ENCODE peak calls at places on chromosomes 1 and 21, in seven cellular contexts. B is Panc1, E is cardiac muscle cell, Q is fibroblast of lung, C is GM12865, L is AG09319, D is uterus. K is an unnamed sample.

GRCh38 chr1:1066403-1067283 is 7.5 kb downstream of the RNF223 start:
- DNase-seq in L (no peak), B (no peak), D (no peak), E (no peak), C (no peak), Q (no peak), K (no peak)

GRCh38 chr1:225572422-225572821 is 80.5 kb downstream of the ENAH start:
- DNase-seq in Q (peak), L (no peak), D (no peak), C (no peak), B (no peak), E (no peak), K (no peak)

GRCh38 chr1:108828074-108828961 is 28.6 kb downstream of the AKNAD1 start:
- DNase-seq in B (peak), C (peak), D (peak), E (peak), L (no peak), Q (peak), K (peak)

GRCh38 chr1:201715801-201716741 is 112.9 kb upstream of the IPO9 start:
- DNase-seq in L (no peak), B (no peak), E (no peak), C (no peak), D (no peak), Q (no peak), K (peak)

GRCh38 chr1:5370321-5370720 is 621.9 kb downstream of the NPHP4 start:
- DNase-seq in C (no peak), E (no peak), B (no peak), D (no peak), Q (no peak), L (no peak), K (no peak)

GRCh38 chr1:89723863-89724262 is 90.9 kb downstream of the LRRC8C start:
- DNase-seq in C (no peak), E (no peak), L (no peak), B (no peak), D (peak), Q (peak), K (no peak)

GRCh38 chr1:202105571-202106339 is 17.0 kb upstream of the GPR37L1 start:
- DNase-seq in L (no peak), B (no peak), E (peak), C (no peak), D (no peak), Q (peak), K (no peak)

GRCh38 chr1:145707183-145707867 is at the start of gene PDZK1:
- DNase-seq in B (no peak), C (no peak), E (no peak), D (no peak), L (no peak), Q (no peak), K (no peak)

GRCh38 chr1:15029786-15030185 is 123.8 kb upstream of the TMEM51 start:
- DNase-seq in Q (no peak), B (no peak), E (no peak), L (no peak), D (no peak), C (no peak), K (no peak)

GRCh38 chr1:183841550-183841949 is 36.6 kb downstream of the RGL1 start:
- DNase-seq in B (no peak), E (no peak), C (peak), L (no peak), D (no peak), Q (no peak), K (peak)

GRCh38 chr1:19892628-19893168 is 10.5 kb downstream of the OTUD3 start:
- DNase-seq in B (no peak), C (no peak), L (no peak), D (no peak), E (no peak), Q (peak), K (no peak)

GRCh38 chr1:99173282-99173681 is 91.0 kb upstream of the PLPPR4 start:
- DNase-seq in C (no peak), D (no peak), Q (no peak), E (no peak), L (no peak), B (no peak), K (no peak)

GRCh38 chr1:153498746-153499145 is 37.0 kb downstream of the S100A6 start:
- DNase-seq in Q (peak), C (no peak), L (no peak), E (no peak), D (no peak), B (no peak), K (no peak)

GRCh38 chr1:205456868-205457724 is 1.3 kb upstream of the BLACAT1 start:
- DNase-seq in C (no peak), E (peak), L (no peak), B (no peak), Q (no peak), D (no peak), K (no peak)

GRCh38 chr1:103074224-103074623 is 34.1 kb downstream of the COL11A1 start:
- DNase-seq in D (no peak), L (no peak), Q (no peak), E (no peak), B (no peak), C (no peak), K (no peak)

GRCh38 chr1:2099871-2100774 is 49.9 kb downstream of the PRKCZ start:
- DNase-seq in Q (no peak), D (no peak), E (no peak), C (no peak), L (no peak), B (no peak), K (no peak)

GRCh38 chr21:28521932-28522826 is 470.5 kb downstream of the LTN1 start:
- DNase-seq in C (peak), B (no peak), Q (peak), E (peak), D (peak), L (peak), K (no peak)

GRCh38 chr1:203464226-203464625 is 11.4 kb upstream of the PRELP start:
- DNase-seq in B (no peak), C (no peak), D (peak), L (no peak), Q (no peak), E (no peak), K (no peak)

GRCh38 chr1:68481041-68481440 is 15.8 kb downstream of the DEPDC1 start:
- DNase-seq in B (no peak), Q (peak), E (no peak), L (no peak), C (no peak), D (no peak), K (no peak)

GRCh38 chr1:192805832-192806323 is 3.0 kb upstream of the RGS2 start:
- DNase-seq in C (peak), L (peak), E (no peak), Q (peak), B (peak), D (no peak), K (peak)

GRCh38 chr1:35885961-35886558 is 3.1 kb downstream of the AGO1 start:
- DNase-seq in B (no peak), L (no peak), Q (no peak), E (peak), D (no peak), C (no peak), K (no peak)

GRCh38 chr1:208278638-208279037 is 34.5 kb upstream of the PLXNA2 start:
- DNase-seq in E (no peak), B (no peak), C (no peak), D (no peak), Q (no peak), L (no peak), K (no peak)

GRCh38 chr1:43705982-43706597 is 1.2 kb upstream of the ST3GAL3 start:
- DNase-seq in C (peak), Q (no peak), E (no peak), B (no peak), L (no peak), D (no peak), K (no peak)

GRCh38 chr21:44636209-44637017 is 743 bp upstream of the KRTAP10-10 start:
- DNase-seq in L (no peak), C (no peak), B (no peak), Q (no peak), E (no peak), D (no peak), K (no peak)

GRCh38 chr21:44006656-44007055 is 5.5 kb upstream of the TRAPPC10 start:
- DNase-seq in L (no peak), E (no peak), B (no peak), Q (no peak), D (peak), C (no peak), K (no peak)

GRCh38 chr1:209860293-209860881 is 32.6 kb downstream of the UTP25 start:
- DNase-seq in E (peak), B (no peak), D (peak), C (peak), Q (peak), L (peak), K (peak)

GRCh38 chr1:33300673-33301072 is 20.2 kb downstream of the A3GALT2 start:
- DNase-seq in B (no peak), Q (peak), C (no peak), L (peak), E (no peak), D (peak), K (no peak)

GRCh38 chr1:92884195-92884594 is 52.4 kb downstream of the RPL5 start:
- DNase-seq in C (no peak), D (no peak), Q (no peak), L (no peak), B (no peak), E (no peak), K (no peak)

GRCh38 chr1:78483903-78484302 is 6.9 kb upstream of the PTGFR start:
- DNase-seq in Q (peak), B (no peak), L (no peak), E (no peak), C (no peak), D (no peak), K (no peak)

DNA sequence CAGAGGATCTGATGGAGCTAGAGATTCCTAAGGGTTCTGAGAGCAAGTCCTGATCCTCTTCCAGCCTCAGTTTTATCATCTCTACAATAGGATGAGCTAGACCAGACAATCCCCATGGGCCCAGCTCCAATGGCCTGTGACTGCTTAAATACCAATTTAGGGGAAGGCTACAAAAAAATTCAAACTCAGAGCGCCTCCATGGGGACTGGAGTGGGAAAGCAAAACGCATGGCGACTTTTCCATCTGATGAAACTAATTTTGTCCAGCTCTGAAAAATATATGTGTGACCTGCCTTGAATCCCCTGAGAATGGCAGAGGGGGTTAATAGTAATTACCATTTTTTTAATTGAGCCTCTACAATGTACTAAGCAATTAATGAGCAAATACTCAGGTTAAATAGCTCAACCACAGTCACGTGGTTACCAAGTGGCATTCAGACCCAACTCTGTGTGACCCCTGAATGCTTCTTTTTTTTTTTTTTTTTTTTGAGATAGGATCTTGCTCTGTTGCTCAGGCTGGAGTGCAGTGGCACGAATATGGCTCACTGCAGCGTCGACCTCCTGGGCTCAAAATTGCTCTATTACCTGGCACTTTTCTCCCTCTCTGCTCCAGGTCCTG is 8.4 kb downstream of the EXTL1 start:
- DNase-seq in C (no peak), B (no peak), L (no peak), Q (peak), E (no peak), D (no peak), K (no peak)
- TF ChIP-seq CTCF in C (no peak), B (no peak), L (no peak), Q (no peak), E (no peak), D (no peak), K (no peak)

DNA sequence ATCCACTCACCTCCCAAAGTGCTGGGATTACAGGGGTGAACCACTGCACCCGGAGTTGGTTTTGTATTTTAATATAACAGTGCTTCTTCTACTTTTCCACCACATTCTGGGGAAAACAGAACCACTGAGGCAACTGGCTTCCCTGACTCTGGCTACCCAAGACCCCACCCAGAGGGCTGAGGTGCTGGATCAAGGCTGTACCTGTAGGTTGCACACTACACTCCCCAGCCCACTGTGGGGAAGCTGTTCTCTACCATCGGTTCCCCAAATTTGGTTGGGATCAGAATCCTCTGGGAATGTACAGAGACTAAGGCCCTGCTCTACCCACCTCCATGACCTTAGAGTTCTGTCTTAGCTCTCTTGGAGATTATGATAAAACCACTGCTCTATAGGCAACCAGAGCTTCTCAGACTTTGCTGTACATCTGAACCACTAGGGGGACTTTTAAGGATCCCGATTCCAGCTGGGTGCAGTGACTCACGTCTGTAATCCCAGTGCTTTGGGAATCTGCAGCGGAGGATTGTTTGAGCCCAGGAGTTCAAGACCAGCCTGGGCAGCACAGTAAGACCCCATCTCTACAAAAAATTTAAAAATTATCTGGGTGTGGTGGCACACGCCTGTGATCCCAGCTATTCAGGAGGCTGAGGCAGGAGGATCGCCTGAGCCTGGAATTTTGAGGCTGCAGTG is 51.6 kb downstream of the GNG4 start:
- DNase-seq in B (no peak), L (no peak), E (peak), D (no peak), C (no peak), Q (peak), K (no peak)
- TF ChIP-seq CTCF in B (peak), L (peak), E (peak), D (no peak), C (peak), Q (peak), K (no peak)

DNA sequence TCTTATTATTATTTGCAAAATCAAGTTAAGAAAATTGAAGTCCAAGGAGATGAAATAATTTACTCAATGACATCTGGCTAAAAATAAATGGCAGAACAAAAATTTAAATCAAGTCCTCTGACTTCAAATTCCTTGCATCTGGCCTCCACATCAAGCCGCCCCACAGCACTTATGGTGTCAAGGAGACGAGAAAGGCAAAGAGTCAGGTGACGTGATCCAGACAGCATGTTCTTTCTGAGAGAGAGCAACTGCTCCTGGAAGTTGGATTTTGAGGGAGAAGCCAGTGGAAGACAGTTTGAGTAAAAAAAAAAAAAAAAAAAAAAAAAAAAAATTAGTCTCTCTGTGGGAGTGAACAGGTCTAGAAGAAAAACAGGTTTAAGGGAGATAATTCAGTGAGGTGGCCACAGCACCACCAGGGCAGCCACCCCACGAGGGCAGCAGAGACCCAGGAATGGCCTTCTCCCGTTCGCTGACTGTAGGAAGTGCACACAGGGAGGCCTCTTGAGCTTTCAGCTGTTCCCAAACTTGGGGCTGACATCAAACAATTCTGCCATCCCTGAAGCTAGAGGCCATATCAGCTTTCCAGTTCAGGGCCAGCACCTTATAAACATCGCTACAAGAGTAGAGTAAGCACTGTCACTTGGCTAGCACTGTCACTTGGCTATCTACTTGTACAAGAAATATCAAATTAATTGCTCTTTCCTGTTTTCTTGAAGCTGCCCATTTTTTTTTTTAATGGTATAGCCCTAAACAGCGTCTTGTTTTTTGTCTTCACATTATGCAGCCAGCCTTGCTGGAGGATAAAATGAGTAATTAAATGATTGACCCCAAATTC is 7.8 kb downstream of the C1orf162 start:
- DNase-seq in Q (peak), D (peak), E (peak), L (peak), C (peak), B (peak), K (peak)
- TF ChIP-seq CTCF in Q (peak), D (peak), E (peak), L (peak), C (peak), B (peak), K (peak)

GRCh38 chr1:226649780-226650179 is 89.3 kb downstream of the ITPKB start:
- DNase-seq in C (peak), Q (peak), B (no peak), E (peak), D (no peak), L (no peak), K (no peak)
- TF ChIP-seq CTCF in C (peak), Q (peak), B (no peak), E (peak), D (peak), L (peak), K (no peak)

GRCh38 chr1:37509181-37509580 is 5.4 kb downstream of the MEAF6 start:
- DNase-seq in E (no peak), D (no peak), L (no peak), B (no peak), C (peak), Q (no peak), K (no peak)
- TF ChIP-seq CTCF in E (no peak), D (no peak), L (no peak), B (peak), C (peak), Q (peak), K (no peak)

DNA sequence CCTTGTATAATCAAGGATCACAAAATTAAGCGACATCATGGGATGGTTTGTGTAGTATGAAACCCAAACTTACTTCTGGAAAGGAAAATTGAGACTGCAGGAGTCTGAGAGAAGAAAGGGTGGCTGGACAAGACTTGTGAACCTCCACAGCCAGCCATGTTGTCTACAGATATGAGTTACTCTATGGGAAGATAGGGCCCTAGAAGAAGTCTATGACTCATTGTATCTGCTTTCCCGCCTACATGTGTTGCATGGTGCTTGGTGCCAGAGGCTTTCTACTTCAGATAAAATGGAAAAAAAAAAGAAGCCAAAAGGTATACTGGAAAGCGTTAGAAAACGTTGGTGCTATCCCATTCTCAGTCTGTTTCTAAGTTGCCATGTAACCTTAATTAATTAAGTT is 18.7 kb upstream of the OR6N2 start:
- DNase-seq in B (no peak), C (no peak), D (no peak), L (no peak), E (no peak), Q (no peak), K (no peak)
- TF ChIP-seq CTCF in B (no peak), C (no peak), D (no peak), L (no peak), E (no peak), Q (no peak), K (no peak)

GRCh38 chr1:91440845-91441244 is 36.2 kb upstream of the HFM1 start:
- DNase-seq in B (no peak), L (no peak), Q (peak), E (no peak), D (no peak), C (peak), K (peak)
- TF ChIP-seq CTCF in B (peak), L (peak), Q (no peak), E (peak), D (no peak), C (no peak), K (no peak)

K was measured in GM13976.